ENCODE peak calls at places on chromosome 22, in seven cellular contexts. N, S, R, O, I, U and M are unnamed samples.

GRCh38 chr22:47071078-47071811 is 308.8 kb downstream of the TBC1D22A start:
- DNase-seq in N (no peak), I (no peak), R (no peak), O (no peak), S (peak; percentile 58), U (no peak), M (no peak)

GRCh38 chr22:43326342-43326825 is 16.8 kb downstream of the SCUBE1 start:
- DNase-seq in R (no peak), S (no peak), O (no peak), N (no peak), I (peak; percentile 92), U (no peak), M (no peak)

GRCh38 chr22:46391486-46392136 is 56.1 kb downstream of the TRMU start:
- DNase-seq in S (no peak), I (no peak), U (no peak), R (no peak), N (no peak), O (peak; percentile 54), M (no peak)

GRCh38 chr22:43487311-43488030 is 75.7 kb downstream of the MPPED1 start:
- DNase-seq in U (no peak), S (no peak), O (no peak), I (no peak), R (no peak), N (no peak), M (no peak)

GRCh38 chr22:33803371-33803770 is 116.9 kb downstream of the LARGE1 start:
- DNase-seq in I (no peak), N (no peak), O (peak; percentile 74), R (no peak), U (no peak), S (no peak), M (no peak)

GRCh38 chr22:45896153-45896951 is 80.6 kb downstream of the WNT7B start:
- DNase-seq in I (no peak), N (no peak), R (no peak), U (no peak), O (peak; percentile 87), S (no peak), M (no peak)

GRCh38 chr22:47654922-47655451 is 892.5 kb downstream of the TBC1D22A start:
- DNase-seq in U (no peak), O (no peak), S (no peak), N (no peak), R (no peak), I (no peak), M (no peak)

GRCh38 chr22:43783777-43784176 is 28.3 kb downstream of the EFCAB6 start:
- DNase-seq in I (no peak), N (no peak), R (no peak), O (no peak), S (no peak), U (no peak), M (no peak)

GRCh38 chr22:47034076-47034808 is 271.8 kb downstream of the TBC1D22A start:
- DNase-seq in I (no peak), O (no peak), U (no peak), R (no peak), N (no peak), S (no peak), M (no peak)

GRCh38 chr22:50189184-50189848 is 3.6 kb downstream of the TRABD start:
- DNase-seq in N (peak; percentile 68), U (no peak), R (peak; percentile 64), O (no peak), I (no peak), S (no peak), M (no peak)

GRCh38 chr22:31742115-31742514 is 7.8 kb downstream of the PRR14L start:
- DNase-seq in R (no peak), O (no peak), S (peak; percentile 40), I (no peak), N (no peak), U (no peak), M (no peak)

GRCh38 chr22:30031328-30031727 is 48.9 kb upstream of the HORMAD2 start:
- DNase-seq in N (no peak), R (no peak), S (no peak), U (no peak), I (no peak), O (no peak), M (no peak)

GRCh38 chr22:40326905-40327735 is 19.2 kb upstream of the ADSL start:
- DNase-seq in U (no peak), S (no peak), I (peak; percentile 26), R (no peak), N (no peak), O (no peak), M (peak; percentile 56)

GRCh38 chr22:24189249-24190158 is 8.2 kb downstream of the SUSD2 start:
- DNase-seq in R (peak; percentile 75), O (peak; percentile 38), I (peak; percentile 85), N (peak; percentile 84), S (peak; percentile 93), U (no peak), M (peak; percentile 15)

DNA sequence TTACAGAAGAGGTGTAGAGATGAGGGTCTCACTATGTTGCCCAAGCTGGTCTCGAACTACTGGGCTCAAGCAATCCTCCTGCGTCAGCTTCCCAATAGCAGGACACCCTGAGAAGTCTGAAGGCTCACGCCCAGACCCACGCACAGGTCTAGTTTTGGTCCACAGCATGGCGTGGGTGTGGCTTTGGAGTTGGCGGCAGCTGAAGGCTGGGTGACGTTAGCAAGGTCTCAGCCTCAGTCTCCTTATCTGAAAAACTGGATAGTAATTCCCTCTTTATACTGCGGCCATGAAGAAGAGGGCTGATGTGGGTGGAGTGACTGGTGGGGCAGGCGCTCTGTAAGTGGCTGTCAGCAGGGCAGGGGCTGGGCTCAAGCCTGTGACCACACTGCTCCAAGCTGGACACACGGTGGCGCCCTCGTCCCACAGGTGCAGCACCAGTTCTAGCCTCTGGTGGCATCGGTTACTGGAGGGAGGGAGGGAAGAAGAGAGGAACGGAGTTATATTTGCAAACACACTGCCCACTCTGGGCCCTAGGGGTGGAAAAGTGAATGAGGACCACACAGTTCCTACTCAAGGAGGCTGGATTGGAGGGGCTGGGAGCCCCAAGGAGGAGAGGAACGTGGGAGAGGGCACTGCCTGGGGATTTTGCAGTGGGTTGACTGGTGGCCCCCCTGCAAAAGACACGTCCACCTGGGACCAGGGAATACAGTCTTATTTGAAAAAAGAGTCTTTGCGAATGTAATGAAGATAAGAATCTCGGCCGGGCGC is 19.6 kb upstream of the CARD10 start:
- DNase-seq in N (peak; percentile 95), I (peak; percentile 94), O (peak; percentile 86), R (peak; percentile 96), S (peak; percentile 98), U (peak; percentile 80), M (peak; percentile 82)
- H3K4me3 ChIP-seq in N (peak overlapping the region; percentile 11), I (no peak overlapping the region), O (no peak overlapping the region), R (no peak overlapping the region), S (no peak overlapping the region), U (no peak overlapping the region), M (no peak overlapping the region)

GRCh38 chr22:35434061-35434750 is 34.3 kb downstream of the MCM5 start:
- DNase-seq in N (no peak), S (no peak), U (no peak), I (no peak), R (no peak), O (no peak), M (no peak)

GRCh38 chr22:35431483-35432205 is 31.7 kb downstream of the MCM5 start:
- DNase-seq in O (no peak), U (no peak), I (no peak), R (no peak), S (no peak), N (no peak), M (no peak)

GRCh38 chr22:35430897-35431322 is 31.0 kb downstream of the MCM5 start:
- DNase-seq in S (peak; percentile 97), I (peak; percentile 84), O (peak; percentile 81), N (peak; percentile 92), R (peak; percentile 90), U (no peak), M (no peak)

GRCh38 chr22:35435201-35435712 is 35.3 kb downstream of the MCM5 start:
- DNase-seq in U (no peak), O (no peak), N (no peak), R (no peak), S (no peak), I (no peak), M (no peak)

DNA sequence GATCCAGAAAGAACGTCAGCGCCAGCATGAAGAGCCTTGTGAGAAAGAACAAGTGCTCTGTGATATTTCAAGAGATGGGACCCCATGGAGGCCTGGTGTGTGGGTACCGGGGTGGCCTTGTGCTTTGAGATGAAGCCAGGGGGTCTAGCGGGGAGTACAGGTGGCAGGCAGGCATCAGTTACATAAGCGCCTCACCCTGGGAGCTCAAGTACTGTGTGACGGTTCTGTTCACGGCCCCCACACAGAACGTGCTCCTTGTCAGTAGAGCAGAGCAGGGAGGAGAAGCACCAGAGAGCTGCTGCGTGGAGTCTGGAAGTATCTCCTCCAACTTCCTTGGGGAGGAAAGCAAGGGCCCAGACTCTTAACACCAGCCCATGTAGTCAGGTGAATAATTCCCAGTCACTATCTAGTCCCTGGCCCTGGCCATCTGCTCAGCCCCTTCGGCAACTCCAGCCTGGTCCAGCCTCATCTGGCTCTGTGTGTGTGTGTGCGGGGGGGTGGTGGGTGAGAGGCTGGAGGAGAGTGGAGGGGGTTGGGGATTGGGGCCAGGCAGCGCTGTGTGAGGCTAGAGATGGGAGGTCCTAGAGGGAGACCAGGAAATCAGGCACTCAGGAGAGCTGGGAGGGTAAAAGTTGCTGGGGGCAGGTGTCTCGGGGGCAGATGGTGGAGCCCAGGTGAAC is 32.4 kb downstream of the MCM5 start:
- DNase-seq in O (no peak), I (no peak), N (no peak), U (no peak), R (no peak), S (no peak), M (no peak)
- H3K4me3 ChIP-seq in O (no peak overlapping the region), I (no peak overlapping the region), N (no peak overlapping the region), U (no peak overlapping the region), R (no peak overlapping the region), S (no peak overlapping the region), M (no peak overlapping the region)

DNA sequence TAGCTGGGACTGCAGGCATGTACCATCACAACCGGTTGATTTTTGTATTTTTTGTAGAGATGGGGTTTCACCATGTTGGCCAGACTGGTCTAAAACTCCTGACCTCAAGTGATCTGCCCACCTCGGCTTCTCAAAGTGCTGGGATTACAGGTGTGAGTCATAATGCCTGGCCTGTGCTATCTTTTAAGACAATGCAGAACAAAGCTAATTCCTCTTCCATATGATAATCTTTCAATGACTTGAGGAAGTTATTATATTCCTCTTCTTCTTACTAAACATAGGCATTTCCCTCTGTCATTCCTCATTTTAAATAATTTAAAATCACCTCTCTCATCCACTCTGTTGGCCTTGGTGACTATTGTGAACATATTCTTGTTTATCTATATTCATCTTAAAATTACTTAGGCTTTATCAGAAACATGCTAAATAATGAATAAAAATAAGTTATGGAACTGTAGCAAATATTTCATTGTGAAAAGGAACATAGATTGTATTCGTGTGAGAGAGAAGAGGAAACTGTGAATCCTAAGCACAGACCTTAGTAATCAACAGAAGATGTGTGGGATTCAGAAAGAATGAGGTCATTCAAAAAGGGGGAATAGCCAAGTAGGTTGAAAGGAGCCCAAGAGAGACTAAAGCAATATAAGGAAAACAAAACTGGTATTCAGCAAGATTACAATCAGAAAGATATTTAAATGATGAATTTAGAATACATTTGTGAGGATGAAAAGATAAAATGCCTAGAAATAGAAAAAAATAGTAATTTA is 269.4 kb downstream of the TTC28 start:
- DNase-seq in U (no peak), N (no peak), S (no peak), O (no peak), I (no peak), R (no peak), M (no peak)
- H3K4me3 ChIP-seq in U (no peak overlapping the region), N (no peak overlapping the region), S (no peak overlapping the region), O (no peak overlapping the region), I (no peak overlapping the region), R (no peak overlapping the region), M (no peak overlapping the region)

DNA sequence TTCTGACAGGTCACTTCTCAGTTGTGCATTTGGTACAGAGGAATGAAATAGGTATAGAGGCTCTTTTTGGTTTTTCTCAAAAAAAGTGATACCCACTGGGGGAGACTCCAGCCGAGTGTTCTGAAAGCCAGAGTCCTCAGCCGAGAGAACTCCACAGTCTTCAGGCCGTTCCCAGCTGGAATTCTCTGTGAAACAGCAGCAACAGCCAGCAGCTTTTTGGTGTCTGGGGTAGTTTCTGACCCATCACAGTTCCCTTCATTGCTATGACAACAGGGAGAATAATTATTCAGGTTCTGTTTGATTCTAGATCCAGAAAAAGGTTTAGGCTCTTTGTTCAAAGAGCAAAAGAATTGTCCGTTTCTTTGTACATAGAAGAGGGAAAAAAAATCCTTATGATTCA is 84.6 kb downstream of the C22orf31 start:
- DNase-seq in U (no peak), O (no peak), N (no peak), R (no peak), I (peak; percentile 24), S (no peak), M (no peak)
- H3K4me3 ChIP-seq in U (no peak overlapping the region), O (no peak overlapping the region), N (peak overlapping the region; percentile 12), R (no peak overlapping the region), I (no peak overlapping the region), S (no peak overlapping the region), M (no peak overlapping the region)